ENCODE peak calls at places on chromosomes 6 and 20, in nine cellular contexts. R is HEK293T, V is OCI-LY7, W is HTR-8/SVneo, K is IMR-90, E is GOT3, J is T-helper 2 cell, G is ureter, B is NCI-H2029 treated with DMSO at 0.1 percent for 48 hours. T is an unnamed sample.

GRCh38 chr20:5078399-5078958 is 41.3 kb downstream of the PCNA start:
- DNase-seq in R (no peak), V (peak), W (no peak), K (peak), E (peak), J (peak), G (peak), B (peak), T (peak)

GRCh38 chr6:36347635-36348034 is 10.9 kb upstream of the BNIP5 start:
- DNase-seq in R (no peak), V (no peak), W (no peak), K (no peak), E (no peak), J (no peak), G (no peak), B (no peak), T (no peak)

GRCh38 chr6:140921366-140922226 is 1211.1 kb upstream of the GJE1 start:
- DNase-seq in R (peak), V (peak), W (peak), K (peak), E (no peak), J (no peak), G (no peak), B (no peak), T (peak)

GRCh38 chr20:35845561-35845960 is 73.7 kb downstream of the PHF20 start:
- DNase-seq in R (no peak), V (no peak), W (no peak), K (peak), E (no peak), J (no peak), G (no peak), B (no peak), T (peak)

GRCh38 chr6:169890901-169891300 is 139.5 kb downstream of the ERMARD start:
- DNase-seq in R (no peak), V (no peak), W (no peak), K (no peak), E (no peak), J (no peak), G (no peak), B (no peak), T (no peak)

GRCh38 chr20:5845686-5846651 is 95.8 kb downstream of the SHLD1 start:
- DNase-seq in R (no peak), V (no peak), W (no peak), K (peak), E (no peak), J (no peak), G (no peak), B (peak), T (peak)

GRCh38 chr6:42166444-42167141 is 6.6 kb upstream of the GUCA1A start:
- DNase-seq in R (peak), V (peak), W (peak), K (peak), E (no peak), J (peak), G (peak), B (peak), T (peak)

GRCh38 chr6:89145461-89145961 is 344 bp upstream of the PM20D2 start:
- DNase-seq in R (peak), V (peak), W (peak), K (peak), E (no peak), J (no peak), G (no peak), B (no peak), T (peak)

GRCh38 chr20:52446421-52447231 is 255.0 kb upstream of the ZFP64 start:
- DNase-seq in R (no peak), V (no peak), W (no peak), K (peak), E (no peak), J (no peak), G (no peak), B (peak), T (no peak)

GRCh38 chr6:52787917-52788316 is 15.7 kb downstream of the GSTA1 start:
- DNase-seq in R (no peak), V (no peak), W (no peak), K (no peak), E (no peak), J (no peak), G (no peak), B (no peak), T (no peak)

GRCh38 chr20:40681684-40682083 is 7.4 kb downstream of the MAFB start:
- DNase-seq in R (no peak), V (no peak), W (no peak), K (no peak), E (no peak), J (no peak), G (no peak), B (no peak), T (no peak)

GRCh38 chr6:168865-169455 is 123.3 kb upstream of the DUSP22 start:
- DNase-seq in R (no peak), V (peak), W (peak), K (peak), E (no peak), J (no peak), G (no peak), B (peak), T (peak)

GRCh38 chr6:45590225-45590624 is 212.5 kb upstream of the SUPT3H start:
- DNase-seq in R (no peak), V (no peak), W (peak), K (peak), E (no peak), J (no peak), G (no peak), B (no peak), T (peak)

GRCh38 chr20:1861996-1862664 is 33.1 kb upstream of the SIRPA start:
- DNase-seq in R (no peak), V (no peak), W (no peak), K (no peak), E (no peak), J (no peak), G (no peak), B (no peak), T (no peak)

GRCh38 chr20:44728835-44729342 is 13.7 kb downstream of the CCN5 start:
- DNase-seq in R (peak), V (no peak), W (peak), K (peak), E (peak), J (no peak), G (peak), B (peak), T (peak)

GRCh38 chr20:47529840-47530239 is 28.2 kb downstream of the NCOA3 start:
- DNase-seq in R (no peak), V (no peak), W (no peak), K (peak), E (no peak), J (no peak), G (no peak), B (no peak), T (peak)

GRCh38 chr6:20497200-20497820 is 36.9 kb upstream of the CDKAL1 start:
- DNase-seq in R (no peak), V (no peak), W (no peak), K (peak), E (no peak), J (no peak), G (no peak), B (no peak), T (peak)

GRCh38 chr20:34367155-34367554 is 4.1 kb downstream of the ITCH start:
- DNase-seq in R (no peak), V (no peak), W (no peak), K (no peak), E (no peak), J (no peak), G (no peak), B (no peak), T (no peak)

GRCh38 chr6:147022041-147022440 is 182.2 kb upstream of the STXBP5 start:
- DNase-seq in R (no peak), V (no peak), W (no peak), K (peak), E (no peak), J (no peak), G (no peak), B (no peak), T (peak)

GRCh38 chr20:53852691-53853450 is 217.5 kb downstream of the BCAS1 start:
- DNase-seq in R (no peak), V (no peak), W (no peak), K (no peak), E (no peak), J (no peak), G (no peak), B (no peak), T (no peak)

GRCh38 chr6:28371706-28372451 is 22.1 kb downstream of the ZKSCAN3 start:
- DNase-seq in R (no peak), V (peak), W (no peak), K (no peak), E (no peak), J (no peak), G (no peak), B (no peak), T (no peak)

GRCh38 chr6:1855890-1856289 is 246.2 kb downstream of the FOXC1 start:
- DNase-seq in R (no peak), V (no peak), W (no peak), K (no peak), E (no peak), J (no peak), G (no peak), B (no peak), T (no peak)

GRCh38 chr6:54426995-54427394 is 118.8 kb downstream of the TINAG start:
- DNase-seq in R (no peak), V (no peak), W (no peak), K (no peak), E (no peak), J (no peak), G (no peak), B (no peak), T (peak)

GRCh38 chr6:69072796-69073195 is 437.7 kb downstream of the ADGRB3 start:
- DNase-seq in R (no peak), V (no peak), W (no peak), K (no peak), E (no peak), J (no peak), G (no peak), B (no peak), T (no peak)

GRCh38 chr20:36792422-36792821 is 18.9 kb upstream of the DSN1 start:
- DNase-seq in R (peak), V (peak), W (peak), K (peak), E (no peak), J (no peak), G (no peak), B (no peak), T (peak)

GRCh38 chr20:19743650-19744015 is 14.4 kb upstream of the RIN2 start:
- DNase-seq in R (no peak), V (no peak), W (no peak), K (no peak), E (no peak), J (no peak), G (no peak), B (no peak), T (no peak)